ENCODE peak calls at places on chromosomes 4 and X, in eight cellular contexts. S is astrocyte of the spinal cord; E is gastrocnemius medialis; Q is CD4-positive, alpha-beta T cell; V is adrenal gland; U is MCF 10A; O is A673; A is transverse colon. L is an unnamed sample.

GRCh38 chr4:26916195-26916594 is 55.6 kb downstream of the STIM2 start:
- DNase-seq in S (no peak), E (no peak), Q (no peak), V (no peak), U (peak), O (peak), A (no peak), L (no peak)

GRCh38 chr4:111323496-111323895 is 700.6 kb upstream of the PITX2 start:
- DNase-seq in S (peak), E (no peak), Q (no peak), V (no peak), U (peak), O (peak), A (no peak), L (no peak)

GRCh38 chr4:26302390-26302897 is 18.4 kb upstream of the RBPJ start:
- DNase-seq in S (no peak), E (no peak), Q (no peak), V (no peak), U (no peak), O (no peak), A (no peak), L (no peak)

GRCh38 chr4:83219344-83219990 is 65.1 kb downstream of the COQ2 start:
- DNase-seq in S (no peak), E (no peak), Q (peak), V (no peak), U (peak), O (no peak), A (peak), L (peak)

GRCh38 chr4:87046111-87046510 is 111.3 kb downstream of the AFF1 start:
- DNase-seq in S (peak), E (no peak), Q (no peak), V (no peak), U (no peak), O (no peak), A (no peak), L (no peak)

GRCh38 chr4:107939307-107939706 is 8.0 kb downstream of the CYP2U1 start:
- DNase-seq in S (peak), E (no peak), Q (no peak), V (no peak), U (no peak), O (no peak), A (no peak), L (no peak)

GRCh38 chr4:55312491-55313101 is 33.4 kb upstream of the SRD5A3 start:
- DNase-seq in S (peak), E (peak), Q (peak), V (peak), U (peak), O (peak), A (peak), L (peak)

GRCh38 chrX:3244203-3244743 is 102.2 kb downstream of the MXRA5 start:
- DNase-seq in S (peak), E (no peak), Q (no peak), V (no peak), U (no peak), O (peak), A (no peak), L (no peak)

GRCh38 chr4:71375494-71375893 is 36.7 kb downstream of the SLC4A4 start:
- DNase-seq in S (no peak), E (no peak), Q (no peak), V (no peak), U (no peak), O (no peak), A (no peak), L (no peak)

GRCh38 chr4:122503214-122503613 is 46.7 kb upstream of the IL2 start:
- DNase-seq in S (no peak), E (no peak), Q (no peak), V (no peak), U (no peak), O (no peak), A (no peak), L (no peak)

GRCh38 chr4:41661447-41662076 is 87.0 kb downstream of the PHOX2B start:
- DNase-seq in S (peak), E (peak), Q (peak), V (peak), U (peak), O (peak), A (peak), L (peak)

GRCh38 chr4:4712800-4713528 is 146.5 kb upstream of the MSX1 start:
- DNase-seq in S (no peak), E (no peak), Q (no peak), V (no peak), U (no peak), O (no peak), A (no peak), L (no peak)

GRCh38 chrX:20412871-20413486 is 146.3 kb upstream of the RPS6KA3 start:
- DNase-seq in S (no peak), E (peak), Q (peak), V (no peak), U (no peak), O (no peak), A (peak), L (peak)

GRCh38 chrX:48737940-48738339 is 23.6 kb upstream of the GLOD5 start:
- DNase-seq in S (no peak), E (no peak), Q (no peak), V (no peak), U (no peak), O (no peak), A (no peak), L (no peak)

GRCh38 chr4:54568184-54568583 is 89.6 kb upstream of the KIT start:
- DNase-seq in S (peak), E (peak), Q (no peak), V (peak), U (peak), O (no peak), A (no peak), L (no peak)

GRCh38 chr4:149708513-149709175 is 107.0 kb downstream of the IQCM start:
- DNase-seq in S (peak), E (no peak), Q (no peak), V (no peak), U (peak), O (no peak), A (no peak), L (no peak)

GRCh38 chrX:100447563-100448397 is 37.7 kb upstream of the PCDH19 start:
- DNase-seq in S (peak), E (no peak), Q (no peak), V (peak), U (peak), O (peak), A (peak), L (peak)

GRCh38 chr4:188971125-188971524 is 831.9 kb downstream of the TRIML1 start:
- DNase-seq in S (no peak), E (no peak), Q (no peak), V (no peak), U (peak), O (peak), A (no peak), L (no peak)

GRCh38 chr4:86184216-86184915 is 175.5 kb downstream of the MAPK10 start:
- DNase-seq in S (peak), E (no peak), Q (no peak), V (no peak), U (no peak), O (no peak), A (no peak), L (no peak)

GRCh38 chr4:68606240-68606639 is 30.1 kb upstream of the UGT2B17 start:
- DNase-seq in S (no peak), E (no peak), Q (no peak), V (no peak), U (no peak), O (no peak), A (no peak), L (no peak)

GRCh38 chr4:87704000-87704399 is 53.9 kb downstream of the DMP1 start:
- DNase-seq in S (no peak), E (no peak), Q (no peak), V (no peak), U (no peak), O (no peak), A (no peak), L (no peak)

GRCh38 chr4:37873383-37873782 is 17.5 kb upstream of the TBC1D1 start:
- DNase-seq in S (peak), E (no peak), Q (no peak), V (no peak), U (peak), O (no peak), A (no peak), L (no peak)

GRCh38 chrX:49919617-49920016 is 2.8 kb upstream of the CLCN5 start:
- DNase-seq in S (peak), E (peak), Q (peak), V (peak), U (peak), O (peak), A (peak), L (peak)

GRCh38 chrX:38220024-38220935 is at the start of gene SRPX:
- DNase-seq in S (peak), E (no peak), Q (no peak), V (peak), U (peak), O (peak), A (peak), L (peak)

GRCh38 chrX:17655232-17656034 is 81.9 kb upstream of the SCML1 start:
- DNase-seq in S (peak), E (no peak), Q (no peak), V (no peak), U (no peak), O (no peak), A (no peak), L (no peak)

GRCh38 chr4:44558206-44558605 is 93.2 kb downstream of the YIPF7 start:
- DNase-seq in S (no peak), E (no peak), Q (no peak), V (no peak), U (no peak), O (no peak), A (no peak), L (no peak)

GRCh38 chrX:35382966-35383365 is 415.2 kb upstream of the MAGEB16 start:
- DNase-seq in S (no peak), E (no peak), Q (no peak), V (no peak), U (no peak), O (no peak), A (no peak), L (no peak)

GRCh38 chr4:137519406-137519805 is 12.9 kb downstream of the PCDH18 start:
- DNase-seq in S (peak), E (no peak), Q (no peak), V (no peak), U (peak), O (no peak), A (no peak), L (no peak)

GRCh38 chr4:72886602-72887001 is 182.9 kb downstream of the COX18 start:
- DNase-seq in S (peak), E (no peak), Q (no peak), V (no peak), U (peak), O (peak), A (no peak), L (no peak)
- TF ChIP-seq CTCF in S (peak), E (no peak), Q (no peak), V (no peak), U (peak), O (peak), A (no peak), L (peak)

DNA sequence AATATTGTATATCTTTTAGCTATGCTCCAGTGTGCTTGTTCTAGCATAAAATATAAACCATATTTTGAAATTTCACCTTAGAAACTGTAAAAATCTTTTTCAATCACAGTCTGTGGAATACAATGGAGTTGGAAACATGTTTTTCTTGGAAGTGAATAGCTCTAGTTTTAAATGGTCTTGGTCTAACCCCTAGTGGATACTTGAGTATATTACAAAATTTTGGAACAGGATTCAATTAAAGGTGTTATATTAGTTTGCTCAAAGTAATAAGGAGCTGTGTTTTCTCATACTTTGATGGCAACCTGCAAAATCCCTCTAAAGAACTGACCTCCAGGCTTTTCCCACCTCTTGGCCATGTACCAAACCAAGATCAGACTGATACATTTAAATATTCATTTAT is 48.2 kb downstream of the STK26 start:
- DNase-seq in S (peak), E (no peak), Q (no peak), V (no peak), U (peak), O (peak), A (no peak), L (no peak)
- TF ChIP-seq CTCF in S (peak), E (no peak), Q (no peak), V (peak), U (peak), O (peak), A (no peak), L (no peak)

DNA sequence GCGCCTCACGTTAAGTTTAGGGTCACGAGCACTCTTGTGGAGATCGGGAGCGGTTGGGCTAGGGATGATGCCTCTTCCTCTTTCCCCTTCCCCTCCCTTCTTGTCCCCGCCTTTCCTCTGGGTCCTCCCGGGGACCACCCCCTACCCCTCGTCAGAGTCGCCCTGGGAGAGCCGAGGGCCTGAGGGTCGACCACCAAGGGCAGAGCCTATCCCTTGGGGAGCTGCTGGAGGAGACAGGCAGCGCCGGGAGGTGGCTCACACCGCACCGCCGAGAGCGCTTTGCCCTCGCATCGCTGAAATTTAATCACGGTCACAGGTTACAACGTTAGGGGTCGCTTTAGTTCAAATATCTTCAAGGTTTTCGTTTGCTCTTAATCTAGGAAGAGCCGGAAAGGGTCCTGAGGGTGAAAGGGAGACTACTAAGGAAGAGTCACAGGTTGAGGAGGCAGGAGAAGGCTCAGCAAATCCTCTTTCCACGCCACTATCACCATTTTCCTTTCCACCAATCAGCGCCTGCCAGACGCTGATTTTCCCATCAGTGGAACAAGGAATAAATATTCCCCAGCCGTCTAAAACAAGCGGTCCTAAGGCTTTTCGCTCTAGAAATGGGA is 529 bp upstream of the SNCA start:
- DNase-seq in S (peak), E (no peak), Q (no peak), V (peak), U (peak), O (peak), A (no peak), L (peak)
- TF ChIP-seq CTCF in S (peak), E (no peak), Q (no peak), V (no peak), U (peak), O (no peak), A (no peak), L (no peak)

GRCh38 chr4:64334964-64335363 is 74.3 kb downstream of the TECRL start:
- DNase-seq in S (no peak), E (no peak), Q (no peak), V (no peak), U (no peak), O (no peak), A (no peak), L (no peak)

GRCh38 chr4:64326507-64326906 is 82.7 kb downstream of the TECRL start:
- DNase-seq in S (no peak), E (no peak), Q (no peak), V (no peak), U (no peak), O (no peak), A (no peak), L (no peak)

GRCh38 chr4:64327237-64327636 is 82.0 kb downstream of the TECRL start:
- DNase-seq in S (no peak), E (no peak), Q (no peak), V (no peak), U (no peak), O (no peak), A (no peak), L (no peak)

GRCh38 chr4:64330143-64330542 is 79.1 kb downstream of the TECRL start:
- DNase-seq in S (no peak), E (no peak), Q (no peak), V (no peak), U (no peak), O (no peak), A (no peak), L (no peak)
- TF ChIP-seq CTCF in S (no peak), E (no peak), Q (no peak), V (no peak), U (no peak), O (no peak), A (no peak), L (peak)

GRCh38 chr4:66974665-66975064 is 570.6 kb downstream of the CENPC start:
- DNase-seq in S (no peak), E (no peak), Q (no peak), V (no peak), U (no peak), O (no peak), A (no peak), L (no peak)

DNA sequence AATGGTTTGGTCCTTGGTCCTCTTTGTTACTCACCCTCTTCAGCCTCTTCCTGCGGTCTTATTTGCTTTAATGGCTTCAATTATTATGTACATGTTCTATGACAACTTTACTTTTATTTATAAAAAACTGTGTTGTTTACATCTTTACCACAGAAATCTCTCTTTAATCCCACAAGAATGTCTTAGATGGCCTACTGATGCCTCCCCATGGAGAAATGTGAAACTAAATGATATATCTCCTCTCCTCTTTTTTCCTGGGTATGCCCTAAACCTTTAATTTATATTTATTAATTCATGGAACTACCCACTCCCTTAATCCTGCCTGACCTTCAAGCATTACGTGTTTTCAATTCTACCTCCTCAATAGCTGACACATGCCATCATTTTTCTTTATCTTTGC is 573.2 kb downstream of the CENPC start:
- DNase-seq in S (no peak), E (no peak), Q (no peak), V (no peak), U (no peak), O (no peak), A (no peak), L (no peak)
- TF ChIP-seq CTCF in S (no peak), E (no peak), Q (no peak), V (no peak), U (peak), O (peak), A (no peak), L (no peak)

DNA sequence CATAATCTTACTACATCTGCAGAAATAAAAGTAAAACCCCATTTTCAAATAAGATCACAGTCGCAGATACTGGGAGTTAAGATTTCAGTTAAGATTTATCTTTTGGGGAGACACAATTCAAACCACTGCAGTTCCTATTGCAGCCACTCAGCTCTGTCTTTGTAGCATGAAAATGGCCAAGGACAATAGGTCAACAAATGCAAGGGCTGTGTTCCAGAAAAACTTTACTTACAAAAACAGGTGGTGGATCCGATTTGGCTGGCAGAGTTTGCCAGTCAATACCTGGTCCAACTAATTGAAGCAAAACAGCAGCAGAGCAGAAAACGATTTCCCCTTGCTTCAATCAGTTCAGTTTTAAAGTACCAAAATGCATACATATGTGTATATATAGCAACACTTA is 77.4 kb downstream of the TENM3 start:
- DNase-seq in S (no peak), E (no peak), Q (no peak), V (no peak), U (no peak), O (no peak), A (no peak), L (no peak)
- TF ChIP-seq CTCF in S (no peak), E (no peak), Q (no peak), V (no peak), U (no peak), O (no peak), A (no peak), L (no peak)

GRCh38 chrX:109749207-109749606 is 16.1 kb upstream of the ACSL4 start:
- DNase-seq in S (no peak), E (no peak), Q (no peak), V (no peak), U (no peak), O (no peak), A (no peak), L (no peak)
- TF ChIP-seq CTCF in S (no peak), E (no peak), Q (no peak), V (no peak), U (no peak), O (no peak), A (no peak), L (no peak)

GRCh38 chr4:6779667-6780565 is 2.6 kb upstream of the KIAA0232 start:
- DNase-seq in S (peak), E (peak), Q (no peak), V (no peak), U (no peak), O (peak), A (no peak), L (no peak)
- TF ChIP-seq CTCF in S (no peak), E (no peak), Q (no peak), V (no peak), U (no peak), O (no peak), A (no peak), L (no peak)

L was measured in GM13977.